ENCODE peak calls at places on chromosomes 3 and 15, in eight cellular contexts. Y is stimulated activated CD4-positive, alpha-beta T cell treated with anti-CD3 and anti-CD28 coated beads, Interleukin-1b, Interleukin-23, amount 100 ng/mL, for 24 hours; J is adrenal gland; H is Caco-2; O is nucleus accumbens; S is RPMI7951; W is neural crest cell; L is HepG2. Z is an unnamed sample.
A peak's percentile ranks its signal among the peaks of the same experiment; 100 is the strongest.

GRCh38 chr15:99279290-99279689 is 28.0 kb downstream of the LRRC28 start:
- DNase-seq in Y (no peak), J (no peak), H (no peak), O (no peak), S (peak; percentile 47), W (no peak), L (no peak), Z (no peak)

GRCh38 chr3:117059990-117060338 is 350.4 kb downstream of the TUSC7 start:
- DNase-seq in Y (no peak), J (no peak), H (no peak), O (no peak), S (no peak), W (no peak), L (no peak), Z (no peak)

GRCh38 chr3:70620956-70621355 is 308.5 kb upstream of the MDFIC2 start:
- DNase-seq in Y (no peak), J (no peak), H (no peak), O (no peak), S (no peak), W (no peak), L (no peak), Z (no peak)

GRCh38 chr15:26630857-26631256 is 142.0 kb downstream of the GABRB3 start:
- DNase-seq in Y (no peak), J (no peak), H (no peak), O (no peak), S (no peak), W (no peak), L (no peak), Z (no peak)

GRCh38 chr15:87287156-87287555 is 969.4 kb downstream of the NTRK3 start:
- DNase-seq in Y (no peak), J (no peak), H (no peak), O (no peak), S (peak; percentile 99), W (no peak), L (no peak), Z (no peak)

GRCh38 chr3:99396651-99397050 is 241.7 kb upstream of the COL8A1 start:
- DNase-seq in Y (no peak), J (no peak), H (no peak), O (no peak), S (peak; percentile 22), W (no peak), L (no peak), Z (no peak)

GRCh38 chr3:5055352-5056004 is 66.6 kb upstream of the ARL8B start:
- DNase-seq in Y (no peak), J (no peak), H (no peak), O (no peak), S (no peak), W (no peak), L (no peak), Z (no peak)

GRCh38 chr15:80750591-80750990 is 28.6 kb upstream of the CEMIP start:
- DNase-seq in Y (no peak), J (no peak), H (no peak), O (no peak), S (no peak), W (no peak), L (no peak), Z (no peak)